ENCODE peak calls at places on chromosomes 12 and 14, in eight cellular contexts. One of them, this sample, is unnamed.

GRCh38 chr12:75908961-75909699 is 122.4 kb downstream of the PHLDA1 start:
- DNase-seq in Caco-2: no peak
- DNase-seq in kidney epithelial cell: no peak
- DNase-seq in fibroblast of lung: peak
- DNase-seq in lower leg skin: peak
- DNase-seq in HFFc6: peak
- DNase-seq in GM13977: no peak
- DNase-seq in cardiac muscle cell: no peak
- DNase-seq in this sample: no peak

GRCh38 chr14:75720828-75721227 is 59.8 kb downstream of the TTLL5 start:
- DNase-seq in fibroblast of lung: peak
- DNase-seq in HFFc6: peak
- DNase-seq in GM13977: no peak
- DNase-seq in Caco-2: no peak
- DNase-seq in cardiac muscle cell: peak
- DNase-seq in kidney epithelial cell: no peak
- DNase-seq in lower leg skin: no peak
- DNase-seq in this sample: peak

GRCh38 chr14:48429512-48429911 is 754.1 kb upstream of the MDGA2 start:
- DNase-seq in lower leg skin: no peak
- DNase-seq in kidney epithelial cell: no peak
- DNase-seq in fibroblast of lung: no peak
- DNase-seq in Caco-2: no peak
- DNase-seq in HFFc6: no peak
- DNase-seq in cardiac muscle cell: no peak
- DNase-seq in GM13977: no peak
- DNase-seq in this sample: no peak

GRCh38 chr14:35365130-35366047 is 39.2 kb downstream of the NFKBIA start:
- DNase-seq in HFFc6: peak
- DNase-seq in fibroblast of lung: peak
- DNase-seq in GM13977: peak
- DNase-seq in cardiac muscle cell: no peak
- DNase-seq in Caco-2: peak
- DNase-seq in kidney epithelial cell: peak
- DNase-seq in lower leg skin: peak
- DNase-seq in this sample: peak

GRCh38 chr12:49946086-49946485 is 4.5 kb upstream of the AQP2 start:
- DNase-seq in kidney epithelial cell: no peak
- DNase-seq in cardiac muscle cell: no peak
- DNase-seq in Caco-2: no peak
- DNase-seq in fibroblast of lung: no peak
- DNase-seq in GM13977: no peak
- DNase-seq in HFFc6: no peak
- DNase-seq in lower leg skin: no peak
- DNase-seq in this sample: no peak

GRCh38 chr14:36344211-36344610 is 23.8 kb upstream of the MBIP start:
- DNase-seq in cardiac muscle cell: no peak
- DNase-seq in HFFc6: no peak
- DNase-seq in fibroblast of lung: peak
- DNase-seq in lower leg skin: no peak
- DNase-seq in kidney epithelial cell: peak
- DNase-seq in Caco-2: no peak
- DNase-seq in GM13977: no peak
- DNase-seq in this sample: no peak

GRCh38 chr12:74334770-74335169 is 202.9 kb upstream of the ATXN7L3B start:
- DNase-seq in HFFc6: no peak
- DNase-seq in fibroblast of lung: peak
- DNase-seq in kidney epithelial cell: no peak
- DNase-seq in lower leg skin: no peak
- DNase-seq in Caco-2: no peak
- DNase-seq in cardiac muscle cell: no peak
- DNase-seq in GM13977: no peak
- DNase-seq in this sample: no peak

GRCh38 chr12:59119676-59120075 is 199.4 kb upstream of the LRIG3 start:
- DNase-seq in GM13977: no peak
- DNase-seq in HFFc6: peak
- DNase-seq in kidney epithelial cell: no peak
- DNase-seq in cardiac muscle cell: no peak
- DNase-seq in Caco-2: no peak
- DNase-seq in lower leg skin: no peak
- DNase-seq in fibroblast of lung: peak
- DNase-seq in this sample: no peak

GRCh38 chr14:63362305-63362914 is 43.7 kb upstream of the GPHB5 start:
- DNase-seq in cardiac muscle cell: no peak
- DNase-seq in fibroblast of lung: no peak
- DNase-seq in GM13977: no peak
- DNase-seq in lower leg skin: no peak
- DNase-seq in HFFc6: no peak
- DNase-seq in Caco-2: no peak
- DNase-seq in kidney epithelial cell: no peak
- DNase-seq in this sample: no peak

GRCh38 chr12:67633708-67634107 is 14.8 kb upstream of the DYRK2 start:
- DNase-seq in lower leg skin: no peak
- DNase-seq in cardiac muscle cell: no peak
- DNase-seq in Caco-2: no peak
- DNase-seq in HFFc6: no peak
- DNase-seq in fibroblast of lung: no peak
- DNase-seq in GM13977: no peak
- DNase-seq in kidney epithelial cell: no peak
- DNase-seq in this sample: no peak

GRCh38 chr12:124565071-124565491 is 2.3 kb downstream of the NCOR2 start:
- DNase-seq in HFFc6: no peak
- DNase-seq in lower leg skin: no peak
- DNase-seq in kidney epithelial cell: no peak
- DNase-seq in cardiac muscle cell: no peak
- DNase-seq in fibroblast of lung: peak
- DNase-seq in Caco-2: no peak
- DNase-seq in GM13977: no peak
- DNase-seq in this sample: no peak

GRCh38 chr12:116161588-116161987 is 115.9 kb downstream of the MED13L start:
- DNase-seq in lower leg skin: no peak
- DNase-seq in fibroblast of lung: peak
- DNase-seq in HFFc6: no peak
- DNase-seq in Caco-2: no peak
- DNase-seq in GM13977: no peak
- DNase-seq in cardiac muscle cell: no peak
- DNase-seq in kidney epithelial cell: no peak
- DNase-seq in this sample: no peak

GRCh38 chr12:26268841-26269553 is 73.6 kb downstream of the SSPN start:
- DNase-seq in fibroblast of lung: no peak
- DNase-seq in GM13977: no peak
- DNase-seq in Caco-2: peak
- DNase-seq in cardiac muscle cell: no peak
- DNase-seq in HFFc6: no peak
- DNase-seq in lower leg skin: no peak
- DNase-seq in kidney epithelial cell: no peak
- DNase-seq in this sample: no peak

GRCh38 chr14:104393898-104394605 is 185.5 kb upstream of the C14orf180 start:
- DNase-seq in cardiac muscle cell: no peak
- DNase-seq in HFFc6: no peak
- DNase-seq in GM13977: no peak
- DNase-seq in fibroblast of lung: no peak
- DNase-seq in lower leg skin: peak
- DNase-seq in Caco-2: no peak
- DNase-seq in kidney epithelial cell: no peak
- DNase-seq in this sample: no peak

GRCh38 chr12:32714772-32715171 is 35.7 kb downstream of the DNM1L start:
- DNase-seq in cardiac muscle cell: no peak
- DNase-seq in Caco-2: no peak
- DNase-seq in lower leg skin: no peak
- DNase-seq in fibroblast of lung: no peak
- DNase-seq in HFFc6: no peak
- DNase-seq in kidney epithelial cell: no peak
- DNase-seq in GM13977: no peak
- DNase-seq in this sample: no peak

GRCh38 chr14:94079891-94080605 is 954 bp downstream of the DDX24 start:
- DNase-seq in fibroblast of lung: peak
- DNase-seq in kidney epithelial cell: no peak
- DNase-seq in lower leg skin: no peak
- DNase-seq in Caco-2: no peak
- DNase-seq in cardiac muscle cell: no peak
- DNase-seq in GM13977: peak
- DNase-seq in HFFc6: no peak
- DNase-seq in this sample: no peak

GRCh38 chr14:60981626-60982455 is 796 bp downstream of the SLC38A6 start:
- DNase-seq in lower leg skin: no peak
- DNase-seq in GM13977: peak
- DNase-seq in kidney epithelial cell: peak
- DNase-seq in HFFc6: peak
- DNase-seq in fibroblast of lung: peak
- DNase-seq in cardiac muscle cell: peak
- DNase-seq in Caco-2: peak
- DNase-seq in this sample: peak

GRCh38 chr12:57897296-57897974 is 43.9 kb upstream of the ATP23 start:
- DNase-seq in GM13977: no peak
- DNase-seq in kidney epithelial cell: no peak
- DNase-seq in fibroblast of lung: no peak
- DNase-seq in HFFc6: no peak
- DNase-seq in lower leg skin: no peak
- DNase-seq in Caco-2: no peak
- DNase-seq in cardiac muscle cell: no peak
- DNase-seq in this sample: no peak

GRCh38 chr12:117530796-117531195 is 169.4 kb upstream of the NOS1 start:
- DNase-seq in fibroblast of lung: no peak
- DNase-seq in kidney epithelial cell: no peak
- DNase-seq in Caco-2: no peak
- DNase-seq in HFFc6: no peak
- DNase-seq in GM13977: no peak
- DNase-seq in cardiac muscle cell: no peak
- DNase-seq in lower leg skin: peak
- DNase-seq in this sample: no peak

GRCh38 chr14:101830271-101830670 is 68.8 kb downstream of the PPP2R5C start:
- DNase-seq in lower leg skin: no peak
- DNase-seq in HFFc6: no peak
- DNase-seq in GM13977: no peak
- DNase-seq in kidney epithelial cell: no peak
- DNase-seq in fibroblast of lung: no peak
- DNase-seq in cardiac muscle cell: no peak
- DNase-seq in Caco-2: no peak
- DNase-seq in this sample: no peak

GRCh38 chr12:42086021-42086420 is 58.7 kb downstream of the GXYLT1 start:
- DNase-seq in cardiac muscle cell: no peak
- DNase-seq in lower leg skin: no peak
- DNase-seq in fibroblast of lung: peak
- DNase-seq in kidney epithelial cell: no peak
- DNase-seq in Caco-2: no peak
- DNase-seq in HFFc6: peak
- DNase-seq in GM13977: no peak
- DNase-seq in this sample: peak

GRCh38 chr14:68616255-68616902 is 176.5 kb downstream of the ZFP36L1 start:
- DNase-seq in kidney epithelial cell: no peak
- DNase-seq in GM13977: no peak
- DNase-seq in cardiac muscle cell: no peak
- DNase-seq in lower leg skin: no peak
- DNase-seq in Caco-2: no peak
- DNase-seq in HFFc6: peak
- DNase-seq in fibroblast of lung: peak
- DNase-seq in this sample: no peak

GRCh38 chr12:80222261-80222660 is 122.9 kb downstream of the OTOGL start:
- DNase-seq in HFFc6: no peak
- DNase-seq in kidney epithelial cell: no peak
- DNase-seq in GM13977: no peak
- DNase-seq in fibroblast of lung: no peak
- DNase-seq in lower leg skin: no peak
- DNase-seq in Caco-2: no peak
- DNase-seq in cardiac muscle cell: no peak
- DNase-seq in this sample: no peak

GRCh38 chr14:93832665-93833064 is 44.4 kb upstream of the PRIMA1 start:
- DNase-seq in Caco-2: no peak
- DNase-seq in kidney epithelial cell: no peak
- DNase-seq in HFFc6: no peak
- DNase-seq in cardiac muscle cell: no peak
- DNase-seq in lower leg skin: peak
- DNase-seq in fibroblast of lung: no peak
- DNase-seq in GM13977: no peak
- DNase-seq in this sample: no peak

GRCh38 chr12:57761391-57761998 is 5.4 kb downstream of the CYP27B1 start:
- DNase-seq in cardiac muscle cell: no peak
- DNase-seq in kidney epithelial cell: no peak
- DNase-seq in fibroblast of lung: no peak
- DNase-seq in Caco-2: no peak
- DNase-seq in lower leg skin: no peak
- DNase-seq in GM13977: no peak
- DNase-seq in HFFc6: no peak
- DNase-seq in this sample: no peak

GRCh38 chr14:65723348-65723747 is 310.8 kb downstream of the FUT8 start:
- DNase-seq in Caco-2: no peak
- DNase-seq in GM13977: no peak
- DNase-seq in cardiac muscle cell: no peak
- DNase-seq in kidney epithelial cell: no peak
- DNase-seq in fibroblast of lung: no peak
- DNase-seq in HFFc6: no peak
- DNase-seq in lower leg skin: no peak
- DNase-seq in this sample: no peak
- TF ChIP-seq CTCF in Caco-2: no peak
- TF ChIP-seq CTCF in GM13977: no peak
- TF ChIP-seq CTCF in cardiac muscle cell: no peak
- TF ChIP-seq CTCF in kidney epithelial cell: no peak
- TF ChIP-seq CTCF in fibroblast of lung: no peak
- TF ChIP-seq CTCF in HFFc6: no peak
- TF ChIP-seq CTCF in lower leg skin: no peak
- TF ChIP-seq CTCF in this sample: no peak

DNA sequence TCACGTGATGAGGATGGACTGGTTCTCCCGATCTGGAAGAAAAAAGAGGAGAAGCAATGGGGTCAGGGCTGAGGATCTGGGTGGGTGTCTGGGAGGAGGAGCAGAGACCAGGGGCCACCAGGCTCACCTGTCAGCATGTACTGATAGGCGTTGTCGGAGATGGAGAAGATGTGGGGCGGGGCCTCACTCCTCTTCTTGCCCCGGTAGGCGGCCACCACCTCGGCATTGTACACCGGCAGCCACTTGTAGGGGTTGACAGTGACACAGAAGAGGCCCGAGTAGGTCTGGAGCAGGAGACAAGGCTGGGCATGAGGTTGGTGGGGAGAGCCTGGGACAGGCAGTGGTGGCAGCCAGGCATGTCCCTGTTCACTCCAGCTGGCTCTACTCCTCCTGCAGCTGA is 3.0 kb downstream of the MYH6 start:
- DNase-seq in cardiac muscle cell: no peak
- DNase-seq in GM13977: no peak
- DNase-seq in kidney epithelial cell: no peak
- DNase-seq in HFFc6: no peak
- DNase-seq in Caco-2: no peak
- DNase-seq in fibroblast of lung: no peak
- DNase-seq in lower leg skin: no peak
- DNase-seq in this sample: no peak
- TF ChIP-seq CTCF in cardiac muscle cell: no peak
- TF ChIP-seq CTCF in GM13977: no peak
- TF ChIP-seq CTCF in kidney epithelial cell: no peak
- TF ChIP-seq CTCF in HFFc6: no peak
- TF ChIP-seq CTCF in Caco-2: no peak
- TF ChIP-seq CTCF in fibroblast of lung: no peak
- TF ChIP-seq CTCF in lower leg skin: no peak
- TF ChIP-seq CTCF in this sample: no peak

GRCh38 chr12:122519418-122519817 is 7.3 kb downstream of the RSRC2 start:
- DNase-seq in lower leg skin: no peak
- DNase-seq in cardiac muscle cell: no peak
- DNase-seq in Caco-2: no peak
- DNase-seq in kidney epithelial cell: no peak
- DNase-seq in fibroblast of lung: no peak
- DNase-seq in HFFc6: no peak
- DNase-seq in GM13977: no peak
- DNase-seq in this sample: no peak
- TF ChIP-seq CTCF in lower leg skin: no peak
- TF ChIP-seq CTCF in cardiac muscle cell: no peak
- TF ChIP-seq CTCF in Caco-2: no peak
- TF ChIP-seq CTCF in kidney epithelial cell: no peak
- TF ChIP-seq CTCF in fibroblast of lung: no peak
- TF ChIP-seq CTCF in HFFc6: peak
- TF ChIP-seq CTCF in GM13977: no peak
- TF ChIP-seq CTCF in this sample: no peak

GRCh38 chr14:99271951-99272668 is at the start of gene BCL11B:
- DNase-seq in lower leg skin: peak
- DNase-seq in cardiac muscle cell: peak
- DNase-seq in fibroblast of lung: peak
- DNase-seq in HFFc6: peak
- DNase-seq in kidney epithelial cell: peak
- DNase-seq in Caco-2: peak
- DNase-seq in GM13977: peak
- DNase-seq in this sample: peak
- TF ChIP-seq CTCF in lower leg skin: no peak
- TF ChIP-seq CTCF in cardiac muscle cell: peak
- TF ChIP-seq CTCF in fibroblast of lung: peak
- TF ChIP-seq CTCF in HFFc6: peak
- TF ChIP-seq CTCF in kidney epithelial cell: peak
- TF ChIP-seq CTCF in Caco-2: peak
- TF ChIP-seq CTCF in GM13977: peak
- TF ChIP-seq CTCF in this sample: peak

This sample was measured in retinal pigment epithelial cell.